ENCODE peak calls at places on chromosome 3, in eight cellular contexts. A is MM.1S, T is neural progenitor cell, Y is hepatocyte, C is GM23338, E is GM23248, M is SK-N-SH, D is HCT116. H is an unnamed sample. For H3K36me3, the result is how much of the 10 kb centered on the place peaks cover.

GRCh38 chr3:61277411-61277810 is 26.2 kb upstream of the FHIT start:
- DNase-seq in A (no peak), T (no peak), Y (no peak), C (no peak), E (no peak), M (no peak), D (no peak), H (no peak)

GRCh38 chr3:135084404-135084803 is 289.3 kb downstream of the EPHB1 start:
- DNase-seq in A (no peak), T (no peak), Y (no peak), C (no peak), E (peak), M (no peak), D (no peak), H (no peak)

GRCh38 chr3:172513488-172513887 is 9.7 kb downstream of the TNFSF10 start:
- DNase-seq in A (no peak), T (no peak), Y (no peak), C (no peak), E (no peak), M (no peak), D (no peak), H (no peak)

GRCh38 chr3:126156468-126156867 is 23.9 kb downstream of the ALDH1L1 start:
- DNase-seq in A (peak), T (no peak), Y (no peak), C (peak), E (no peak), M (peak), D (no peak), H (peak)

GRCh38 chr3:178684881-178685590 is 148.8 kb downstream of the KCNMB2 start:
- DNase-seq in A (peak), T (peak), Y (peak), C (peak), E (no peak), M (no peak), D (no peak), H (peak)

GRCh38 chr3:21835266-21835665 is 84.3 kb upstream of the ZNF385D start:
- DNase-seq in A (no peak), T (no peak), Y (no peak), C (no peak), E (peak), M (no peak), D (no peak), H (no peak)

GRCh38 chr3:157549498-157549897 is 46.3 kb upstream of the VEPH1 start:
- DNase-seq in A (no peak), T (no peak), Y (no peak), C (no peak), E (no peak), M (no peak), D (no peak), H (no peak)

GRCh38 chr3:82163907-82164520 is 402.6 kb upstream of the GBE1 start:
- DNase-seq in A (peak), T (peak), Y (no peak), C (peak), E (peak), M (no peak), D (peak), H (peak)

GRCh38 chr3:160616721-160617120 is 51.4 kb upstream of the KPNA4 start:
- DNase-seq in A (no peak), T (no peak), Y (no peak), C (no peak), E (peak), M (no peak), D (no peak), H (no peak)

GRCh38 chr3:187946031-187946691 is 200.9 kb upstream of the BCL6 start:
- DNase-seq in A (no peak), T (no peak), Y (peak), C (no peak), E (peak), M (no peak), D (no peak), H (peak)

GRCh38 chr3:56123487-56123886 is 344.8 kb downstream of the ERC2 start:
- DNase-seq in A (no peak), T (peak), Y (no peak), C (peak), E (no peak), M (no peak), D (no peak), H (no peak)

GRCh38 chr3:138944136-138944658 is 2.7 kb downstream of the FOXL2 start:
- DNase-seq in A (no peak), T (peak), Y (no peak), C (peak), E (no peak), M (peak), D (no peak), H (no peak)

GRCh38 chr3:96449803-96450202 is 364.6 kb upstream of the EPHA6 start:
- DNase-seq in A (no peak), T (peak), Y (peak), C (peak), E (no peak), M (no peak), D (no peak), H (no peak)

GRCh38 chr3:170585008-170585936 is 603 bp downstream of the SLC7A14 start:
- DNase-seq in A (no peak), T (peak), Y (no peak), C (peak), E (peak), M (peak), D (no peak), H (no peak)

GRCh38 chr3:139953131-139953910 is 18.3 kb downstream of the CLSTN2 start:
- DNase-seq in A (no peak), T (no peak), Y (no peak), C (no peak), E (no peak), M (no peak), D (no peak), H (no peak)

GRCh38 chr3:51393096-51393495 is 2.0 kb downstream of the RBM15B start:
- DNase-seq in A (no peak), T (no peak), Y (no peak), C (no peak), E (no peak), M (no peak), D (no peak), H (no peak)

GRCh38 chr3:81823882-81824395 is 62.5 kb upstream of the GBE1 start:
- DNase-seq in A (peak), T (no peak), Y (no peak), C (peak), E (peak), M (no peak), D (no peak), H (peak)

GRCh38 chr3:190972840-190973270 is 110.4 kb upstream of the GMNC start:
- DNase-seq in A (no peak), T (no peak), Y (peak), C (no peak), E (peak), M (no peak), D (no peak), H (no peak)

GRCh38 chr3:57688291-57688690 is 4.6 kb downstream of the DENND6A start:
- DNase-seq in A (peak), T (no peak), Y (no peak), C (no peak), E (no peak), M (no peak), D (no peak), H (no peak)

GRCh38 chr3:12201813-12202212 is 43.1 kb upstream of the TIMP4 start:
- DNase-seq in A (no peak), T (no peak), Y (no peak), C (no peak), E (no peak), M (no peak), D (no peak), H (no peak)

GRCh38 chr3:80192871-80193270 is 425.1 kb upstream of the ROBO1 start:
- DNase-seq in A (no peak), T (no peak), Y (no peak), C (no peak), E (no peak), M (no peak), D (no peak), H (no peak)

GRCh38 chr3:189058071-189058470 is 113.7 kb upstream of the TPRG1 start:
- DNase-seq in A (no peak), T (no peak), Y (no peak), C (no peak), E (no peak), M (no peak), D (no peak), H (no peak)

GRCh38 chr3:29382399-29382798 is 101.5 kb downstream of the RBMS3 start:
- DNase-seq in A (no peak), T (no peak), Y (no peak), C (peak), E (peak), M (no peak), D (no peak), H (no peak)

GRCh38 chr3:63861306-63861705 is 2.3 kb downstream of the THOC7 start:
- DNase-seq in A (no peak), T (no peak), Y (no peak), C (peak), E (no peak), M (no peak), D (no peak), H (no peak)

GRCh38 chr3:63853106-63853505 is 10.5 kb downstream of the THOC7 start:
- DNase-seq in A (no peak), T (no peak), Y (no peak), C (no peak), E (no peak), M (no peak), D (no peak), H (no peak)

GRCh38 chr3:63855333-63855940 is 8.2 kb downstream of the THOC7 start:
- DNase-seq in A (no peak), T (no peak), Y (no peak), C (peak), E (peak), M (no peak), D (no peak), H (no peak)

GRCh38 chr3:63862804-63863149 is 828 bp downstream of the THOC7 start:
- DNase-seq in A (no peak), T (no peak), Y (no peak), C (no peak), E (no peak), M (no peak), D (no peak), H (peak)

GRCh38 chr3:63857311-63857710 is 6.3 kb downstream of the THOC7 start:
- DNase-seq in A (no peak), T (no peak), Y (no peak), C (no peak), E (no peak), M (no peak), D (no peak), H (no peak)
- H3K4me2 ChIP-seq in A (no peak), T (no peak), Y (no peak), C (peak), E (no peak), M (no peak), D (no peak), H (no peak)

GRCh38 chr3:9902372-9903237 is at the start of gene IL17RE:
- DNase-seq in A (no peak), T (peak), Y (no peak), C (peak), E (no peak), M (no peak), D (no peak), H (no peak)

GRCh38 chr3:9903904-9904303 is 1.3 kb downstream of the IL17RE start:
- DNase-seq in A (no peak), T (no peak), Y (no peak), C (no peak), E (no peak), M (no peak), D (no peak), H (no peak)

GRCh38 chr3:9903238-9903624 is 583 bp downstream of the IL17RE start:
- DNase-seq in A (no peak), T (no peak), Y (no peak), C (no peak), E (peak), M (no peak), D (no peak), H (no peak)

GRCh38 chr3:9899289-9899791 is 3.3 kb upstream of the IL17RE start:
- DNase-seq in A (no peak), T (no peak), Y (no peak), C (no peak), E (no peak), M (no peak), D (no peak), H (no peak)

DNA sequence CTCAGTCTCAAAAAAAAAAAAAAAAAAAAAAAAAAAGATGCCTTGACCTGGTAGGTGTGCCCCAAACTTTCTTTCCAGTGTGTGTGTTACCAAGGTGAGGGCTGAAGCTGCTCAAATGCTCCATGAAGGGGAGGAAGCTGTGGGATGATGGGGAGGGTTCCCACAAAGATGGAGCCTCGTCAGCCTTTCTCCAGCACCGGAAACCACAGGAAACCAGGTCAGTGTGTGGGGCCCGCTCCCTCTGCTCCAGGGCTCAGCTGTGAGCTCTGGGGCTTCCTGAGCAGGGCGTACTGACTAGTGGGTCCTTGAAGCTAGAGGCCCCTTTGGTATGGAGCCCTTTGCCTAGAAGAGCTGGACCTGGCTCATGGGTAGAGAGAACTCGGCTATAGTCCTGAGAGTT is 681 bp upstream of the IL17RE start:
- DNase-seq in A (no peak), T (no peak), Y (no peak), C (no peak), E (no peak), M (no peak), D (no peak), H (no peak)
- TF ChIP-seq EZH2phosphoT487 in A (no peak), T (no peak), Y (no peak), C (no peak), E (no peak), M (no peak), D (no peak), H (no peak)

GRCh38 chr3:38129058-38129457 is 7.9 kb downstream of the ACAA1 start:
- DNase-seq in A (no peak), T (no peak), Y (no peak), C (no peak), E (no peak), M (no peak), D (no peak), H (no peak)
- H3K36me3 ChIP-seq in A (under half), T (under half), Y (under half), C (under half), E (under half), M (half or more), D (under half), H (half or more)

DNA sequence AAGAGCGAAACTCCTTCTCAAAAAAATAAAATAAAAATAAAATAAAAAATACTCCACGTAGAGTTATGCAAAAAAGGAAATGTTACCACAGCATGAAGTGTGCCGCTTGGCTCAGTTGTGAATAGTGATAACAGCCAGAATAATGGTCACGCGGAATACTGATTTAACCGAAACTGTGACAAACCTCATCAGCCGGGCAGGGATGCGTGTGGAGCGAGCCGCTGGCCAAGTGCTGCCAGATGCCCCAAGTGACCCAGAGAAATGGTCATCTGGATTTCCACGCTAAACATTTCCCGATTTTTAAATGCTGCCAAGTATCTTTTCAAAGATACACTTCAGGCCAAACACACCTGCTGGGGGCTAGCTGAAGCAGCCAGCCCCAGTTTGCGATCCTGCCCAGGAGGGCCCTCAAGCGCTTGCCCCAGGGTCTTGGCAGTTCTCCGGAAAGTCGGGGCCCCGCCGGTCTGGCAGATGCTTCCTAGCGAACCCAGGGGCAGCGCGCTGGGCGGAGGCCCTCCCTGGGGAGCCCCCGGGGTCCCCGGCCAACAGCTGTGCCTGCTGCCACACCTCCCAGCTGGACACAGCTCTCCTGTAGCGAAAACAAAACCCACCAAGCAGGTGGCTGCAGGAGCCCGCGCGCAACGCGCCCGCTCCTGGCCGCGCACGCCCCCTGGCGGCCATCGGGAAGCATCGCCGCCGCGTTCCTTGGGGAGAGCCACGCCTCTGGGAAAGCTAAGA is 35.1 kb downstream of the CMTM6 start:
- DNase-seq in A (peak), T (peak), Y (peak), C (peak), E (peak), M (peak), D (no peak), H (peak)
- H3K4me2 ChIP-seq in A (peak), T (peak), Y (peak), C (peak), E (no peak), M (no peak), D (peak), H (peak)

DNA sequence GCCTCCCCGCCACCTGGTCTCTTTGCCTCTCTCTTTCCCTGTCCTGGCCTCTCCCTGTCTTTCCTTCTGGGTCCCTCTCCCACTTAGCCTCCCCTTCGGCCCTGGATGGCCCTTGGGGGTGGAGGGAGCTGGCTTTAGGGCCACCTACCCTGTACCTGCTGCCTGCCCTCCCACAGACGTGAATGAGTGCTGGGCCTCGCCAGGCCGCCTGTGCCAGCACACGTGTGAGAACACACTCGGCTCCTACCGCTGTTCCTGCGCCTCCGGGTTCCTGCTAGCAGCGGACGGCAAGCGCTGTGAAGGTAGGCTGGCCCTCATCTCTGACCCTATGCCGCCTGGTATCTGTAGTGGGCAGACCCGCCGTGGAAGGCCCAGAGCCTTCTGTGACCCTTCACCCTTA is 80.7 kb downstream of the FBLN2 start:
- DNase-seq in A (no peak), T (no peak), Y (no peak), C (no peak), E (no peak), M (no peak), D (no peak), H (no peak)
- TF ChIP-seq EZH2phosphoT487 in A (no peak), T (no peak), Y (no peak), C (no peak), E (no peak), M (no peak), D (no peak), H (no peak)

DNA sequence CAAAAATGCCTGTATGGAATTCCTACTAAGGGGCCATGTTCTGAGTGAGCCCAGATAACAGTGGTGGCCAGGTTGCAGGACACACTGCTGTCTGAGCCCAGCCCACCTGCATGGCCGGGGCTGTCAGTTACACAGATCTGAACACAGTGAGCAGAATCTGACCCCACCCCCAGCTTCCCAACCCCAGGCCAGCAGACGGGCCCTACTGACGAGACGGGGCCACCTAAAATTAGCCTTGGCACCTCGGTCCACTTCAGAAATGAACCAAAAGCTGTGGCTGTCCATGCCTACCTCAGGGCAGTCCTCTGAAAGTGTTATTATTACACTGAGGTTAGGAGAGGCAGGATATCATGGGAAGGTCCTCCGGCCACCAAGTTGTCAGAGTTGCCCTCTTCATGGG is 51.8 kb downstream of the LMCD1 start:
- DNase-seq in A (no peak), T (no peak), Y (no peak), C (no peak), E (no peak), M (no peak), D (no peak), H (no peak)
- H3K36me3 ChIP-seq in A (under half), T (under half), Y (under half), C (under half), E (half or more), M (half or more), D (under half), H (under half)

GRCh38 chr3:150515210-150515609 is 31.1 kb downstream of the SERP1 start:
- DNase-seq in A (no peak), T (no peak), Y (no peak), C (no peak), E (peak), M (no peak), D (peak), H (no peak)

GRCh38 chr3:150521458-150521857 is 24.8 kb downstream of the SERP1 start:
- DNase-seq in A (no peak), T (peak), Y (no peak), C (no peak), E (peak), M (no peak), D (no peak), H (no peak)

GRCh38 chr3:150519026-150519425 is 27.3 kb downstream of the SERP1 start:
- DNase-seq in A (no peak), T (no peak), Y (no peak), C (no peak), E (no peak), M (no peak), D (peak), H (no peak)

GRCh38 chr3:150523538-150523937 is 22.8 kb downstream of the SERP1 start:
- DNase-seq in A (no peak), T (no peak), Y (no peak), C (no peak), E (no peak), M (no peak), D (no peak), H (no peak)

DNA sequence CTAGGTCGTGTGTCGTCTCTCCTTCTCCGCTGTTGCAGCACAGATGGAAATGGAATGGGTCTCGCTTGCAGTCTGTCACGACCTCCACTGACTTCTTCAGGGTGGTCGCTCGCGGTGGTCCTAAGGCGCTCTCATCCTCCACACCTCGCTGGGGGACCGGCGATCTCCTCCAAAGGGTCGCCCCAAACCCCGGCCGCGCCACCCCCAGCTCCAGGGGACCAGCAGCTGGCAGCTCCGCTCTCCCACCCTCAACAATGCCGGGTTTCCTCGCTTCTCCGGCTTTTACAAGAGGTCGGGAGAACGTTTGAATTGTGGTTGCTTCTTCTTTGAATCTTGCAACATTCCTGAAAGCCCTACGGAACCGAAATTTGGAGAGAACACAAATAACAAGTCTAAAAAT is 25.9 kb downstream of the SERP1 start:
- DNase-seq in A (no peak), T (no peak), Y (no peak), C (no peak), E (peak), M (no peak), D (no peak), H (no peak)
- H3K4me2 ChIP-seq in A (no peak), T (no peak), Y (no peak), C (no peak), E (peak), M (no peak), D (no peak), H (no peak)

GRCh38 chr3:69012836-69013255 is 638 bp downstream of the EOGT start:
- DNase-seq in A (peak), T (peak), Y (peak), C (peak), E (peak), M (peak), D (no peak), H (peak)
- TF ChIP-seq EZH2phosphoT487 in A (no peak), T (peak), Y (no peak), C (no peak), E (no peak), M (no peak), D (no peak), H (no peak)

DNA sequence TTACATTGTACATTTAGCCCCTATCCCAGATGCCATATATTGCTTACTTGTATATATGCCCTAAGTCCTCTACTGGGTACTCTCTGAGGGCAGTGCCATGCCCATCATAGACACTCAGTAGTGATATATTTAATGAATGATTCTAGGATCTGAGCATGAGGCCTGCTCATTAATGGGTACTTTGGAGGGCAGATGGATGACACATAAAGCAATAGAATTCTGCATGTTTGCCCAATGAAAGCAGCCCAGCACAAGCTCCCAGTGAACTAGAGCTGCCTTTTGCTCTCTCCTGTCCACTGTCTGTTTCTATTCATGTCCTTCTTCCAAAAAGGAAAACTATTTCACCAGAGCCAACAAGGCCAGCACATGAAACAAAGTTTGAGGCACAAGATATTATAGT is 63.9 kb downstream of the TGFBR2 start:
- DNase-seq in A (no peak), T (no peak), Y (no peak), C (no peak), E (no peak), M (no peak), D (no peak), H (no peak)
- H3K36me3 ChIP-seq in A (under half), T (under half), Y (under half), C (under half), E (half or more), M (under half), D (under half), H (half or more)